ENCODE peak calls at places on chromosomes 11 and 22, in four cellular contexts. One of them, this sample, is unnamed.

GRCh38 chr11:130514851-130515250 is 66.4 kb downstream of the ADAMTS15 start:
- DNase-seq in GM12891: no peak
- DNase-seq in K562: no peak
- DNase-seq in GM12878: no peak
- DNase-seq in this sample: no peak

GRCh38 chr22:17949926-17950473 is 74.4 kb downstream of the MICAL3 start:
- DNase-seq in K562: no peak
- DNase-seq in GM12891: no peak
- DNase-seq in GM12878: no peak
- DNase-seq in this sample: no peak

GRCh38 chr11:61756452-61757212 is 4.2 kb downstream of the MYRF start:
- DNase-seq in K562: peak
- DNase-seq in GM12878: peak
- DNase-seq in GM12891: no peak
- DNase-seq in this sample: peak

GRCh38 chr11:45803981-45804805 is 756 bp upstream of the SLC35C1 start:
- DNase-seq in GM12878: no peak
- DNase-seq in K562: peak
- DNase-seq in GM12891: peak
- DNase-seq in this sample: peak

GRCh38 chr11:119041821-119042514 is 11.3 kb upstream of the SLC37A4 start:
- DNase-seq in GM12891: no peak
- DNase-seq in K562: peak
- DNase-seq in GM12878: no peak
- DNase-seq in this sample: no peak

GRCh38 chr11:71211631-71212030 is 40.7 kb downstream of the SHANK2 start:
- DNase-seq in GM12878: no peak
- DNase-seq in GM12891: no peak
- DNase-seq in K562: no peak
- DNase-seq in this sample: no peak

GRCh38 chr11:63915961-63916836 is 765 bp downstream of the RCOR2 start:
- DNase-seq in K562: peak
- DNase-seq in GM12891: no peak
- DNase-seq in GM12878: no peak
- DNase-seq in this sample: no peak

GRCh38 chr11:124762077-124762623 is at the start of gene ESAM:
- DNase-seq in GM12891: peak
- DNase-seq in K562: peak
- DNase-seq in GM12878: no peak
- DNase-seq in this sample: no peak

GRCh38 chr11:75420224-75421034 is 12.6 kb downstream of the KLHL35 start:
- DNase-seq in GM12891: no peak
- DNase-seq in K562: peak
- DNase-seq in GM12878: no peak
- DNase-seq in this sample: no peak

GRCh38 chr11:109291553-109291952 is 130.4 kb upstream of the C11orf87 start:
- DNase-seq in K562: no peak
- DNase-seq in GM12878: no peak
- DNase-seq in GM12891: no peak
- DNase-seq in this sample: no peak

GRCh38 chr11:9758676-9759518 is 95.0 kb downstream of the SWAP70 start:
- DNase-seq in K562: peak
- DNase-seq in GM12891: peak
- DNase-seq in GM12878: no peak
- DNase-seq in this sample: peak

GRCh38 chr11:61816736-61817455 is at the start of gene FADS1:
- DNase-seq in GM12878: peak
- DNase-seq in GM12891: peak
- DNase-seq in K562: peak
- DNase-seq in this sample: peak

GRCh38 chr11:12691473-12691872 is 17.3 kb downstream of the TEAD1 start:
- DNase-seq in GM12891: no peak
- DNase-seq in K562: peak
- DNase-seq in GM12878: no peak
- DNase-seq in this sample: no peak

GRCh38 chr11:60991457-60991856 is 20.0 kb downstream of the CD6 start:
- DNase-seq in GM12891: no peak
- DNase-seq in GM12878: no peak
- DNase-seq in K562: no peak
- DNase-seq in this sample: no peak

GRCh38 chr11:85096939-85097338 is 530.2 kb downstream of the DLG2 start:
- DNase-seq in GM12878: no peak
- DNase-seq in GM12891: no peak
- DNase-seq in K562: no peak
- DNase-seq in this sample: peak
- TF ChIP-seq SPI1 in GM12878: no peak
- TF ChIP-seq SPI1 in GM12891: no peak
- TF ChIP-seq SPI1 in K562: no peak
- TF ChIP-seq SPI1 in this sample: peak

GRCh38 chr11:43947003-43947500 is 4.6 kb downstream of the C11orf96 start:
- DNase-seq in GM12891: no peak
- DNase-seq in K562: peak
- DNase-seq in GM12878: no peak
- DNase-seq in this sample: no peak
- TF ChIP-seq SPI1 in GM12891: no peak
- TF ChIP-seq SPI1 in K562: no peak
- TF ChIP-seq SPI1 in GM12878: no peak
- TF ChIP-seq SPI1 in this sample: no peak

GRCh38 chr11:59079089-59079488 is 7.0 kb upstream of the GLYATL1B start:
- DNase-seq in GM12891: no peak
- DNase-seq in GM12878: no peak
- DNase-seq in K562: no peak
- DNase-seq in this sample: no peak

GRCh38 chr11:59076876-59077571 is 9.1 kb upstream of the GLYATL1B start:
- DNase-seq in GM12878: no peak
- DNase-seq in GM12891: peak
- DNase-seq in K562: no peak
- DNase-seq in this sample: no peak

GRCh38 chr11:59078435-59078834 is 7.7 kb upstream of the GLYATL1B start:
- DNase-seq in GM12878: no peak
- DNase-seq in K562: no peak
- DNase-seq in GM12891: no peak
- DNase-seq in this sample: no peak
- TF ChIP-seq SPI1 in GM12878: no peak
- TF ChIP-seq SPI1 in K562: no peak
- TF ChIP-seq SPI1 in GM12891: no peak
- TF ChIP-seq SPI1 in this sample: peak

GRCh38 chr11:128227466-128227865 is 359.9 kb downstream of the ETS1 start:
- DNase-seq in GM12891: no peak
- DNase-seq in K562: no peak
- DNase-seq in GM12878: no peak
- DNase-seq in this sample: no peak

GRCh38 chr11:128231845-128232410 is 355.4 kb downstream of the ETS1 start:
- DNase-seq in GM12891: no peak
- DNase-seq in K562: no peak
- DNase-seq in GM12878: no peak
- DNase-seq in this sample: no peak

GRCh38 chr11:128222245-128222959 is 365.0 kb downstream of the ETS1 start:
- DNase-seq in GM12891: no peak
- DNase-seq in GM12878: no peak
- DNase-seq in K562: no peak
- DNase-seq in this sample: no peak

GRCh38 chr11:128226106-128226716 is 361.1 kb downstream of the ETS1 start:
- DNase-seq in GM12891: no peak
- DNase-seq in GM12878: no peak
- DNase-seq in K562: no peak
- DNase-seq in this sample: no peak
- TF ChIP-seq SPI1 in GM12891: no peak
- TF ChIP-seq SPI1 in GM12878: no peak
- TF ChIP-seq SPI1 in K562: no peak
- TF ChIP-seq SPI1 in this sample: no peak

GRCh38 chr11:120129570-120129969 is 8.3 kb downstream of the TRIM29 start:
- DNase-seq in GM12891: no peak
- DNase-seq in K562: no peak
- DNase-seq in GM12878: no peak
- DNase-seq in this sample: no peak
- TF ChIP-seq SPI1 in GM12891: no peak
- TF ChIP-seq SPI1 in K562: no peak
- TF ChIP-seq SPI1 in GM12878: no peak
- TF ChIP-seq SPI1 in this sample: no peak

DNA sequence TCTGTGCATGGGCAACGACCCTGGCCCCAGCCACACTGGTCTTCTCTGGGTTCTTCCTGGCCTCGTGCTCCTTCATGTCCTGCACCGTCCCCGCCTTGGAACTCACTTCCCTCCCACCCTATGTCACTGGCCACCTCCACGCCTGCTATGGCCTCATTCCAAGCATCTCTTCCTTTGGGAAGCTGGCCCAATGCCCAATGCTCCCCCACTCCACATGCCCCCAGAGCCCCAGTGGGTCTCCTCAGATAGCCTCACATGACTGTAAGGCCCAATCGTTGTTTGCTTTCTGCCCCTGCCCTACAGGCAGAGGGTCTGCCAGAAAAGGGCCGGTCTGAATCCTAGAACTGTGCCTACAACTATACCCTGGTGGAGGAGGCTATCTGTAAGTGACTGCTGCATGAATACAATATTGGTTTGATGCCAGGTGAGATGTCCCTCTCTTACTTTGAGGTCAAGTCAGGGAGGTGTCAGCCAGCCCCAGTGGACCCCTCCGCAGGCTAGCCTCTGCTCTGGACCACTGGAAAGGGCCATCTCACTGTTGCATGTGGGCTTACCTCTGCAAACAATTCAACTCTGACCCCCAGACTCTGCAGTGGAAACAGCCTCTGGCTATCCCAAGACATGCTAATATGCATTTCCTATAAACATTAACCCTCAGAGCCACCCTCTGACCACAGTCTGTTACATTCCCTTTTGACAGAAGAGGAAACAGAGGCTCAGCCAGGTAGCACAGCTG is 2.1 kb upstream of the GNAZ start:
- DNase-seq in K562: no peak
- DNase-seq in GM12878: no peak
- DNase-seq in GM12891: no peak
- DNase-seq in this sample: no peak
- TF ChIP-seq SPI1 in K562: peak
- TF ChIP-seq SPI1 in GM12878: no peak
- TF ChIP-seq SPI1 in GM12891: no peak
- TF ChIP-seq SPI1 in this sample: no peak

GRCh38 chr11:15276616-15277015 is 161.9 kb downstream of the INSC start:
- DNase-seq in GM12891: no peak
- DNase-seq in GM12878: no peak
- DNase-seq in K562: no peak
- DNase-seq in this sample: no peak
- TF ChIP-seq SPI1 in GM12891: no peak
- TF ChIP-seq SPI1 in GM12878: no peak
- TF ChIP-seq SPI1 in K562: no peak
- TF ChIP-seq SPI1 in this sample: no peak

DNA sequence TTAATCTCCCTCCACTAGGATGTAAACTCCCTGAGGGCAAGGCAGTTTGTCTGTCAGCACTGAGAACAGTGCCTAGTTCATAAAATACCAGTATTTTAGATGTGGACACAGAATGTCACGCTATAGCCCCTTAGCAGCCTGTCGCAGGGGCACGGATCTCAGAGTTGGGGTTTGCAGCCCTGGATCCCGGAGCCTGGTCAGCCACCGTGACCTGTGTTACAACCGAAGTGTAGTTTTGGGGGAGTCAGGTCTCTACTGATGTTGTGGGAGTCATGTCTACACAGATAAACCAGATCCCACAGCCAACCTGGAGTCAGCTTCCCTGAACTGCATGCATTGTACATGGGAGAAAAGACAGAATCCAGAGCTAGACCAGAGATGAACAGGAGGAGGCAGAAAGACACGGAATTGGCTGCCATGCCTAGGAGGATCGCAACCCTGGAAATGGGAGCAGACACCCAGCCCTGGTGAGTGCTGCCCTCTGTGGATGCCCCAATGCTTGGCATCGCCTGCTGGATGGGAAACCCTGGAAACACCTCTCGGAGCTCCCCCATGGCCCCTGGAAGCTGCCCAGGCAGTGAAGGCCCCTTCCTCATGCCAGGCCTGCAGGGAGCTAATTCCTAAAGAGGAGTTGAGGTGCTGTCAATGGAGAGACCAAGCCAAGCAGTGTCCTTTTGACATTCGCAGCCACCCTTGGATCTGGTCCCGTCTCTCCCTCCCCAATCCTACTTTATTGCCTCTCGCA is 851.3 kb downstream of the TBC1D22A start:
- DNase-seq in GM12878: no peak
- DNase-seq in GM12891: no peak
- DNase-seq in K562: no peak
- DNase-seq in this sample: no peak
- TF ChIP-seq SPI1 in GM12878: no peak
- TF ChIP-seq SPI1 in GM12891: no peak
- TF ChIP-seq SPI1 in K562: no peak
- TF ChIP-seq SPI1 in this sample: no peak

This sample was measured in HL-60.